ENCODE peak calls at places on chromosomes 16 and 17, in ten cellular contexts. B, U, E, J, T, V, O, A, I and G are unnamed samples.

GRCh38 chr16:66409156-66409555 is 17.9 kb upstream of the BEAN1 start:
- DNase-seq in B (peak), U (no peak), E (no peak), J (no peak), T (no peak), V (no peak), O (no peak), A (peak), I (no peak), G (peak)

GRCh38 chr17:17628388-17629008 is 37.0 kb upstream of the PEMT start:
- DNase-seq in B (no peak), U (no peak), E (peak), J (no peak), T (peak), V (peak), O (peak), A (no peak), I (peak), G (no peak)

GRCh38 chr17:78890111-78890897 is 12.7 kb downstream of the CEP295NL start:
- DNase-seq in B (no peak), U (peak), E (peak), J (no peak), T (peak), V (peak), O (peak), A (no peak), I (no peak), G (no peak)

GRCh38 chr17:74882517-74883240 is 9.9 kb upstream of the FDXR start:
- DNase-seq in B (no peak), U (no peak), E (no peak), J (no peak), T (no peak), V (no peak), O (no peak), A (no peak), I (no peak), G (no peak)

GRCh38 chr17:9890124-9890523 is 14.9 kb downstream of the RCVRN start:
- DNase-seq in B (peak), U (no peak), E (peak), J (no peak), T (no peak), V (no peak), O (no peak), A (no peak), I (peak), G (peak)

GRCh38 chr17:31216053-31216751 is 80.8 kb downstream of the OMG start:
- DNase-seq in B (peak), U (no peak), E (peak), J (no peak), T (no peak), V (no peak), O (no peak), A (peak), I (no peak), G (peak)

GRCh38 chr17:67863624-67864247 is 38.4 kb downstream of the BPTF start:
- DNase-seq in B (no peak), U (no peak), E (peak), J (no peak), T (no peak), V (no peak), O (no peak), A (no peak), I (no peak), G (no peak)

GRCh38 chr16:55508271-55508921 is 476 bp upstream of the LPCAT2 start:
- DNase-seq in B (no peak), U (no peak), E (peak), J (no peak), T (no peak), V (no peak), O (no peak), A (no peak), I (no peak), G (no peak)

GRCh38 chr16:84804326-84804725 is 15.5 kb upstream of the CRISPLD2 start:
- DNase-seq in B (no peak), U (no peak), E (no peak), J (no peak), T (no peak), V (no peak), O (no peak), A (no peak), I (no peak), G (no peak)

GRCh38 chr17:39360537-39360936 is 40.9 kb downstream of the FBXL20 start:
- DNase-seq in B (no peak), U (no peak), E (no peak), J (no peak), T (no peak), V (no peak), O (no peak), A (no peak), I (no peak), G (no peak)

GRCh38 chr17:4247361-4247980 is 16.3 kb downstream of the ANKFY1 start:
- DNase-seq in B (peak), U (no peak), E (no peak), J (no peak), T (no peak), V (no peak), O (no peak), A (no peak), I (no peak), G (no peak)

GRCh38 chr17:13228711-13229110 is 210.9 kb upstream of the ELAC2 start:
- DNase-seq in B (no peak), U (no peak), E (no peak), J (no peak), T (no peak), V (no peak), O (no peak), A (no peak), I (no peak), G (no peak)

GRCh38 chr16:1430759-1431496 is at the start of gene PERCC1:
- DNase-seq in B (no peak), U (no peak), E (no peak), J (no peak), T (peak), V (no peak), O (no peak), A (no peak), I (no peak), G (no peak)

GRCh38 chr17:15649861-15650391 is 30.4 kb upstream of the FBXW10B start:
- DNase-seq in B (peak), U (no peak), E (no peak), J (no peak), T (peak), V (no peak), O (no peak), A (peak), I (peak), G (no peak)

GRCh38 chr17:35368086-35368824 is 5.2 kb downstream of the SLFN11 start:
- DNase-seq in B (no peak), U (no peak), E (peak), J (no peak), T (no peak), V (peak), O (no peak), A (no peak), I (no peak), G (no peak)

GRCh38 chr16:50381679-50382440 is 13.1 kb upstream of the BRD7 start:
- DNase-seq in B (no peak), U (no peak), E (no peak), J (no peak), T (no peak), V (no peak), O (no peak), A (no peak), I (peak), G (no peak)
- TF ChIP-seq CTCF in B (no peak), U (no peak), E (no peak), J (no peak), T (no peak), V (no peak), O (no peak), A (no peak), I (no peak), G (peak)

GRCh38 chr17:2980211-2980903 is 83.0 kb downstream of the OR1D5 start:
- DNase-seq in B (no peak), U (peak), E (no peak), J (no peak), T (no peak), V (no peak), O (no peak), A (no peak), I (no peak), G (no peak)

GRCh38 chr17:2986925-2987324 is 76.5 kb downstream of the OR1D5 start:
- DNase-seq in B (no peak), U (peak), E (no peak), J (no peak), T (no peak), V (no peak), O (no peak), A (no peak), I (no peak), G (no peak)

GRCh38 chr17:2981325-2981724 is 82.1 kb downstream of the OR1D5 start:
- DNase-seq in B (no peak), U (peak), E (no peak), J (no peak), T (no peak), V (no peak), O (no peak), A (no peak), I (no peak), G (no peak)

GRCh38 chr17:2980904-2981246 is 82.5 kb downstream of the OR1D5 start:
- DNase-seq in B (no peak), U (no peak), E (no peak), J (no peak), T (no peak), V (no peak), O (no peak), A (no peak), I (no peak), G (no peak)

GRCh38 chr17:2982854-2983636 is 80.4 kb downstream of the OR1D5 start:
- DNase-seq in B (peak), U (peak), E (no peak), J (peak), T (no peak), V (no peak), O (no peak), A (peak), I (no peak), G (peak)
- TF ChIP-seq CTCF in B (no peak), U (peak), E (no peak), J (peak), T (no peak), V (peak), O (no peak), A (peak), I (no peak), G (peak)

GRCh38 chr17:81558115-81558468 is 5.9 kb upstream of the FAAP100 start:
- DNase-seq in B (no peak), U (no peak), E (no peak), J (no peak), T (no peak), V (no peak), O (no peak), A (no peak), I (no peak), G (no peak)

GRCh38 chr17:81561494-81561885 is 9.3 kb upstream of the FAAP100 start:
- DNase-seq in B (no peak), U (no peak), E (no peak), J (no peak), T (no peak), V (no peak), O (no peak), A (peak), I (no peak), G (peak)

GRCh38 chr17:81556863-81557262 is 4.7 kb upstream of the FAAP100 start:
- DNase-seq in B (no peak), U (no peak), E (no peak), J (no peak), T (no peak), V (no peak), O (no peak), A (no peak), I (no peak), G (no peak)

GRCh38 chr17:81557276-81558114 is 5.3 kb upstream of the FAAP100 start:
- DNase-seq in B (no peak), U (no peak), E (no peak), J (no peak), T (no peak), V (no peak), O (no peak), A (no peak), I (no peak), G (no peak)

GRCh38 chr17:81558941-81559806 is 7.0 kb upstream of the FAAP100 start:
- DNase-seq in B (no peak), U (no peak), E (no peak), J (no peak), T (no peak), V (no peak), O (no peak), A (no peak), I (no peak), G (no peak)
- TF ChIP-seq CTCF in B (no peak), U (no peak), E (no peak), J (no peak), T (no peak), V (no peak), O (no peak), A (peak), I (no peak), G (peak)

GRCh38 chr16:49441366-49441780 is 67.8 kb downstream of the C16orf78 start:
- DNase-seq in B (no peak), U (no peak), E (peak), J (no peak), T (peak), V (peak), O (peak), A (no peak), I (no peak), G (no peak)
- TF ChIP-seq CTCF in B (no peak), U (peak), E (peak), J (peak), T (no peak), V (peak), O (peak), A (no peak), I (peak), G (no peak)

GRCh38 chr16:10964039-10964890 is 19.9 kb downstream of the CLEC16A start:
- DNase-seq in B (peak), U (peak), E (peak), J (peak), T (peak), V (peak), O (peak), A (peak), I (peak), G (peak)
- TF ChIP-seq CTCF in B (peak), U (peak), E (peak), J (peak), T (peak), V (peak), O (peak), A (peak), I (peak), G (peak)

DNA sequence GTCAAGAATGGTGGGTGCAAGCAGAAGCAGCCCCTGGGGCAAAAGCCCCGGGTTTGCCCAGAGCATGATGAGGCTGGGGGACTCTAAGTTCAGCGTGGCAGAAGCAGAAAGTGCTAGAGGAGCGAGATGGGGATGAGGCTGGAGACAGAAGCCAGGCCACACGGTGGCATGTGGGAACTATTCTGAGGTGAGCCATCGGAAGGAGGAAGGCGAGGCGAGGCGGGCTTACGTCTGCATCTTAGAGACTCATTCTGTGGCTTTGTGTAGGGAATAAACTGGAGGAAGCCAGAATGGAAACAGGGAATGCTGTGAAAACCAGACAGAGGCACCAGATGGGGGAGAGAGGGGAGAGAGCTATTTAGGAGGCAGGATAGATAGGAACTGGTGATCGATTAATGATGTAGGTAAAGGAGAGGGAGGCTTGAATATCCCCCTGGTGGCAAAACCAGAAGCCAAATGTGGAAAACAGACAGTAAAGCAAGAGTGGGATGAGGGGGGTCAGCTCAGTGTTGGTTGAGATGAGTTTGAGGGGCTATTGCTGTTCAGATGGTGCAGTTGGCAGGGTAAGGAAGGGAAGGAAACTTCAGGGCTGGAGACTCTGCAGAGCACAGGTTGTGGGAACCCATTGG is 3.1 kb upstream of the TNFSF13 start:
- DNase-seq in B (no peak), U (no peak), E (no peak), J (no peak), T (no peak), V (no peak), O (no peak), A (no peak), I (no peak), G (no peak)
- TF ChIP-seq CTCF in B (no peak), U (no peak), E (no peak), J (no peak), T (no peak), V (no peak), O (no peak), A (no peak), I (no peak), G (peak)

GRCh38 chr17:69607162-69607834 is 192.8 kb downstream of the MAP2K6 start:
- DNase-seq in B (peak), U (peak), E (peak), J (no peak), T (peak), V (peak), O (no peak), A (peak), I (peak), G (peak)
- TF ChIP-seq CTCF in B (peak), U (peak), E (peak), J (peak), T (peak), V (peak), O (peak), A (peak), I (peak), G (peak)

DNA sequence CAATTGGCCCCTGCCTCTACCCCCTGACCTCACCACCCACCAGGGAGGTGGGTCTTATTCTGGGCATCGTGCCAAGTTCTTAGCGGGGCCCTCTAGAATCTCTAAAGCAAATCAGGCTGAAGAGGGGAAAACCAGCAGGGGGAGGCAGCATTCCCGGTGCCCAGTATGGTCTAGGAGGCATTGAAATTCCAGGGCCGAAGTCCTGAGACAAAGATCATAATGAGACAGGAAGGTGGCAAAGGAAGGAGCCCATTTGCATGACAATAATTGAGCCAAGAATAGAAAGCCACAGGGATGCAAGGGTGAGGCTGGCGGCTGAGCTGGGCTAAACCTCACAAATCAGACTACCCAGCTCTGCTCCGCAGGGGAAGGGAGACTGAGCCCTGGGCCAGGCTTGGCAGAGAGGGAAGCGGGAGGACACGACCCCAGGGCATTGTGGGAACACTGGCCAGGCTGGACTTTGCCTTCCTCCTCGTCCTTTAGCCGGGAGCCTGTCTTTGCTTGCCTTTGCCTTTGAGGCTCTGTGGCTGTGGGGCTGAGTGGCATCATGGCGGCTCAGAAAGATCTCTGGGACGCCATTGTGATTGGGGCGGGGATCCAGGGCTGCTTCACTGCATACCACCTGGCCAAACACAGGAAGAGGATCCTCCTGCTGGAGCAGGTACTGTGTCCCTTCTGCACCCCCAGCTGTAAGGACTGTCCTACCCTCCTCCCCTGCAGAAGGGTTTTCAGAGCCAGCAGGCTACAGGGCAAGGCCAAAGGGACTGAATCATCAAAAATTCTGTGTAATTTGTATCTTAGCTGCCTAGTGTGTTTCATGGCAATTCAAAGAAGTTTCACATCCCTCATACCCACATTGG is at the start of gene PIPOX:
- DNase-seq in B (no peak), U (no peak), E (peak), J (no peak), T (no peak), V (peak), O (no peak), A (peak), I (peak), G (no peak)
- TF ChIP-seq CTCF in B (no peak), U (no peak), E (no peak), J (no peak), T (no peak), V (peak), O (no peak), A (peak), I (no peak), G (no peak)